ENCODE peak calls at places on chromosomes 1 and 21, in seven cellular contexts. One of them, this sample, is unnamed.

GRCh38 chr1:151728151-151728711 is 6.9 kb downstream of the RIIAD1 start:
- DNase-seq in A549: no peak
- DNase-seq in BE2C: peak
- DNase-seq in tibial artery: no peak
- DNase-seq in brain microvascular endothelial cell: peak
- DNase-seq in right atrium auricular region: no peak
- DNase-seq in GM12864: no peak
- DNase-seq in this sample: peak

GRCh38 chr1:182087951-182088350 is 26.4 kb upstream of the ZNF648 start:
- DNase-seq in GM12864: no peak
- DNase-seq in BE2C: no peak
- DNase-seq in brain microvascular endothelial cell: no peak
- DNase-seq in A549: no peak
- DNase-seq in tibial artery: no peak
- DNase-seq in right atrium auricular region: no peak
- DNase-seq in this sample: no peak

GRCh38 chr1:228842094-228842775 is 107.0 kb downstream of the RHOU start:
- DNase-seq in tibial artery: peak
- DNase-seq in GM12864: no peak
- DNase-seq in right atrium auricular region: peak
- DNase-seq in A549: peak
- DNase-seq in BE2C: peak
- DNase-seq in brain microvascular endothelial cell: peak
- DNase-seq in this sample: no peak

GRCh38 chr1:94602802-94603625 is 61.5 kb upstream of the F3 start:
- DNase-seq in BE2C: no peak
- DNase-seq in right atrium auricular region: no peak
- DNase-seq in GM12864: no peak
- DNase-seq in tibial artery: no peak
- DNase-seq in brain microvascular endothelial cell: no peak
- DNase-seq in A549: no peak
- DNase-seq in this sample: no peak

GRCh38 chr1:227901906-227902640 is 45.7 kb downstream of the WNT9A start:
- DNase-seq in brain microvascular endothelial cell: peak
- DNase-seq in GM12864: no peak
- DNase-seq in A549: no peak
- DNase-seq in tibial artery: peak
- DNase-seq in right atrium auricular region: no peak
- DNase-seq in BE2C: no peak
- DNase-seq in this sample: no peak

GRCh38 chr1:91526496-91526895 is 25.8 kb downstream of the CDC7 start:
- DNase-seq in A549: no peak
- DNase-seq in tibial artery: no peak
- DNase-seq in BE2C: no peak
- DNase-seq in brain microvascular endothelial cell: no peak
- DNase-seq in GM12864: no peak
- DNase-seq in right atrium auricular region: no peak
- DNase-seq in this sample: peak

GRCh38 chr1:24872446-24872845 is 57.6 kb downstream of the RUNX3 start:
- DNase-seq in tibial artery: peak
- DNase-seq in A549: no peak
- DNase-seq in right atrium auricular region: no peak
- DNase-seq in BE2C: no peak
- DNase-seq in GM12864: no peak
- DNase-seq in brain microvascular endothelial cell: no peak
- DNase-seq in this sample: no peak

GRCh38 chr1:10561497-10561896 is 86.7 kb downstream of the PEX14 start:
- DNase-seq in right atrium auricular region: no peak
- DNase-seq in GM12864: no peak
- DNase-seq in tibial artery: no peak
- DNase-seq in brain microvascular endothelial cell: no peak
- DNase-seq in BE2C: no peak
- DNase-seq in A549: no peak
- DNase-seq in this sample: no peak

GRCh38 chr1:39098569-39099250 is 72.6 kb downstream of the NDUFS5 start:
- DNase-seq in right atrium auricular region: peak
- DNase-seq in BE2C: peak
- DNase-seq in GM12864: peak
- DNase-seq in brain microvascular endothelial cell: peak
- DNase-seq in A549: peak
- DNase-seq in tibial artery: peak
- DNase-seq in this sample: peak

GRCh38 chr1:16032388-16033100 is 10.7 kb downstream of the CLCNKA start:
- DNase-seq in A549: peak
- DNase-seq in right atrium auricular region: peak
- DNase-seq in BE2C: peak
- DNase-seq in GM12864: no peak
- DNase-seq in tibial artery: peak
- DNase-seq in brain microvascular endothelial cell: peak
- DNase-seq in this sample: peak

GRCh38 chr1:243963566-243963965 is 87.5 kb upstream of the ZBTB18 start:
- DNase-seq in tibial artery: no peak
- DNase-seq in A549: no peak
- DNase-seq in GM12864: no peak
- DNase-seq in brain microvascular endothelial cell: no peak
- DNase-seq in right atrium auricular region: no peak
- DNase-seq in BE2C: no peak
- DNase-seq in this sample: no peak

GRCh38 chr21:37915941-37916794 is at the start of gene KCNJ6:
- DNase-seq in tibial artery: no peak
- DNase-seq in BE2C: peak
- DNase-seq in brain microvascular endothelial cell: peak
- DNase-seq in A549: peak
- DNase-seq in GM12864: no peak
- DNase-seq in right atrium auricular region: no peak
- DNase-seq in this sample: no peak

GRCh38 chr1:153368477-153368876 is 6.9 kb downstream of the S100A12 start:
- DNase-seq in brain microvascular endothelial cell: no peak
- DNase-seq in right atrium auricular region: no peak
- DNase-seq in GM12864: no peak
- DNase-seq in BE2C: no peak
- DNase-seq in A549: no peak
- DNase-seq in tibial artery: no peak
- DNase-seq in this sample: no peak
- H3K4me3 ChIP-seq in brain microvascular endothelial cell: no peak
- H3K4me3 ChIP-seq in right atrium auricular region: no peak
- H3K4me3 ChIP-seq in GM12864: no peak
- H3K4me3 ChIP-seq in BE2C: no peak
- H3K4me3 ChIP-seq in A549: no peak
- H3K4me3 ChIP-seq in tibial artery: no peak
- H3K4me3 ChIP-seq in this sample: no peak

DNA sequence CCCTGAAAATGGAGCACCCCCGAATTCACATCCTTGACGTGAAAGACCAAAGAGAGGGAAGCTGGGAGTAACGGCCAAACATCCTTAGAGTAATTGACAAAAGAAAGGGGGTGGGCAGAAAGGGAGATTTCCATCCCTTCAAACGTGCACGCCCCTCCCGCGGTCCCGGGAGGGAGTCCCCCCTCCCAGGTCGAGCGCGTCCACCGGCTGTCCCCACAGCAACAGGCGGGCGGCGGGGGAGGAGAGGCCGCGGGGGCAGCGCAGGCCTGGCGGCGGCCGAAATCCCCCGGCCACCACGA is 5.3 kb upstream of the PROX1 start:
- DNase-seq in tibial artery: no peak
- DNase-seq in GM12864: no peak
- DNase-seq in A549: no peak
- DNase-seq in BE2C: no peak
- DNase-seq in brain microvascular endothelial cell: no peak
- DNase-seq in right atrium auricular region: no peak
- DNase-seq in this sample: no peak
- H3K4me3 ChIP-seq in tibial artery: peak
- H3K4me3 ChIP-seq in GM12864: no peak
- H3K4me3 ChIP-seq in A549: peak
- H3K4me3 ChIP-seq in BE2C: peak
- H3K4me3 ChIP-seq in brain microvascular endothelial cell: no peak
- H3K4me3 ChIP-seq in right atrium auricular region: peak
- H3K4me3 ChIP-seq in this sample: peak

GRCh38 chr1:201399352-201400126 is 415 bp upstream of the LAD1 start:
- DNase-seq in right atrium auricular region: no peak
- DNase-seq in BE2C: no peak
- DNase-seq in GM12864: no peak
- DNase-seq in tibial artery: no peak
- DNase-seq in brain microvascular endothelial cell: no peak
- DNase-seq in A549: no peak
- DNase-seq in this sample: no peak
- H3K4me3 ChIP-seq in right atrium auricular region: peak
- H3K4me3 ChIP-seq in BE2C: no peak
- H3K4me3 ChIP-seq in GM12864: no peak
- H3K4me3 ChIP-seq in tibial artery: peak
- H3K4me3 ChIP-seq in brain microvascular endothelial cell: no peak
- H3K4me3 ChIP-seq in A549: no peak
- H3K4me3 ChIP-seq in this sample: no peak

GRCh38 chr1:64172458-64172983 is 30.9 kb upstream of the UBE2U start:
- DNase-seq in A549: no peak
- DNase-seq in tibial artery: no peak
- DNase-seq in brain microvascular endothelial cell: no peak
- DNase-seq in GM12864: no peak
- DNase-seq in BE2C: peak
- DNase-seq in right atrium auricular region: no peak
- DNase-seq in this sample: no peak
- H3K4me3 ChIP-seq in A549: no peak
- H3K4me3 ChIP-seq in tibial artery: no peak
- H3K4me3 ChIP-seq in brain microvascular endothelial cell: no peak
- H3K4me3 ChIP-seq in GM12864: no peak
- H3K4me3 ChIP-seq in BE2C: peak
- H3K4me3 ChIP-seq in right atrium auricular region: no peak
- H3K4me3 ChIP-seq in this sample: no peak